ENCODE peak calls at places on chromosome X, in nine cellular contexts. F is heart left ventricle; Y is upper lobe of left lung; R is right lobe of liver; Z is CD4-positive, alpha-beta T cell; A is IMR-90; I is vagina; J is A673; E is A549. O is an unnamed sample.

GRCh38 chrX:136892412-136892811 is 11.9 kb upstream of the RBMX start:
- DNase-seq in F (no peak), Y (no peak), R (no peak), Z (no peak), A (no peak), I (no peak), J (no peak), E (no peak), O (no peak)

GRCh38 chrX:130637591-130637990 is 235.8 kb downstream of the RBMX2 start:
- DNase-seq in F (no peak), Y (no peak), R (no peak), Z (no peak), A (peak), I (no peak), J (no peak), E (no peak), O (no peak)

GRCh38 chrX:29652484-29652883 is 562.9 kb upstream of the MAGEB2 start:
- DNase-seq in F (no peak), Y (no peak), R (no peak), Z (no peak), A (peak), I (no peak), J (no peak), E (no peak), O (no peak)

GRCh38 chrX:92224406-92224805 is 445.2 kb downstream of the PCDH11X start:
- DNase-seq in F (no peak), Y (no peak), R (no peak), Z (no peak), A (no peak), I (no peak), J (no peak), E (no peak), O (no peak)

GRCh38 chrX:38893441-38893840 is 92.2 kb downstream of the MID1IP1 start:
- DNase-seq in F (no peak), Y (no peak), R (no peak), Z (no peak), A (peak), I (no peak), J (no peak), E (no peak), O (no peak)

GRCh38 chrX:37846141-37846540 is 1.2 kb downstream of the DYNLT3 start:
- DNase-seq in F (no peak), Y (no peak), R (no peak), Z (no peak), A (peak), I (no peak), J (no peak), E (no peak), O (no peak)

GRCh38 chrX:95058815-95059214 is 1384.8 kb downstream of the FAM133A start:
- DNase-seq in F (no peak), Y (no peak), R (no peak), Z (no peak), A (peak), I (no peak), J (no peak), E (no peak), O (no peak)

GRCh38 chrX:131746491-131746968 is 202.7 kb downstream of the OR13H1 start:
- DNase-seq in F (peak), Y (no peak), R (no peak), Z (peak), A (peak), I (no peak), J (peak), E (peak), O (peak)

GRCh38 chrX:119647552-119648420 is 41.6 kb upstream of the NKRF start:
- DNase-seq in F (no peak), Y (no peak), R (no peak), Z (no peak), A (no peak), I (no peak), J (no peak), E (no peak), O (no peak)

GRCh38 chrX:37603938-37604409 is 32.5 kb downstream of the LANCL3 start:
- DNase-seq in F (peak), Y (no peak), R (no peak), Z (no peak), A (no peak), I (no peak), J (peak), E (no peak), O (no peak)

GRCh38 chrX:111490683-111491082 is 20.8 kb upstream of the SERTM2 start:
- DNase-seq in F (no peak), Y (no peak), R (no peak), Z (no peak), A (no peak), I (no peak), J (no peak), E (no peak), O (no peak)

GRCh38 chrX:21255207-21255606 is 119.0 kb upstream of the CNKSR2 start:
- DNase-seq in F (no peak), Y (no peak), R (no peak), Z (no peak), A (no peak), I (no peak), J (no peak), E (no peak), O (no peak)

GRCh38 chrX:148049441-148049840 is 68.3 kb downstream of the FMR1NB start:
- DNase-seq in F (no peak), Y (no peak), R (no peak), Z (no peak), A (peak), I (no peak), J (peak), E (peak), O (no peak)

GRCh38 chrX:46628406-46629371 is 55.1 kb downstream of the CHST7 start:
- DNase-seq in F (peak), Y (peak), R (no peak), Z (no peak), A (peak), I (peak), J (no peak), E (no peak), O (peak)

GRCh38 chrX:758917-759316 is 128.3 kb downstream of the SHOX start:
- DNase-seq in F (no peak), Y (no peak), R (no peak), Z (no peak), A (no peak), I (no peak), J (no peak), E (no peak), O (no peak)

GRCh38 chrX:13673016-13673415 is 15.9 kb upstream of the RAB9A start:
- DNase-seq in F (no peak), Y (no peak), R (no peak), Z (no peak), A (no peak), I (no peak), J (no peak), E (no peak), O (no peak)

GRCh38 chrX:2701600-2701999 is 10.5 kb downstream of the CD99 start:
- DNase-seq in F (peak), Y (no peak), R (no peak), Z (no peak), A (no peak), I (no peak), J (no peak), E (no peak), O (no peak)

GRCh38 chrX:122219226-122219625 is 964.9 kb upstream of the GRIA3 start:
- DNase-seq in F (no peak), Y (no peak), R (no peak), Z (no peak), A (no peak), I (no peak), J (no peak), E (no peak), O (no peak)

GRCh38 chrX:119698835-119699234 is 5.9 kb upstream of the SEPTIN6 start:
- DNase-seq in F (no peak), Y (no peak), R (no peak), Z (no peak), A (peak), I (no peak), J (peak), E (peak), O (no peak)

GRCh38 chrX:34884693-34885277 is 57.8 kb upstream of the FAM47B start:
- DNase-seq in F (no peak), Y (no peak), R (no peak), Z (no peak), A (peak), I (no peak), J (peak), E (peak), O (no peak)

GRCh38 chrX:133401539-133401938 is 13.8 kb downstream of the GPC4 start:
- DNase-seq in F (no peak), Y (no peak), R (no peak), Z (no peak), A (no peak), I (no peak), J (no peak), E (no peak), O (no peak)

GRCh38 chrX:72348247-72348979 is 42.7 kb upstream of the CITED1 start:
- DNase-seq in F (no peak), Y (no peak), R (no peak), Z (no peak), A (no peak), I (no peak), J (no peak), E (no peak), O (no peak)

GRCh38 chrX:15882704-15883539 is 28.3 kb upstream of the AP1S2 start:
- DNase-seq in F (no peak), Y (no peak), R (no peak), Z (no peak), A (peak), I (no peak), J (no peak), E (no peak), O (no peak)

GRCh38 chrX:107711521-107712041 is 64.0 kb downstream of the TSC22D3 start:
- DNase-seq in F (no peak), Y (no peak), R (peak), Z (no peak), A (no peak), I (no peak), J (no peak), E (no peak), O (no peak)

GRCh38 chrX:781216-782211 is 150.9 kb downstream of the SHOX start:
- DNase-seq in F (no peak), Y (no peak), R (peak), Z (no peak), A (no peak), I (no peak), J (no peak), E (no peak), O (no peak)

GRCh38 chrX:138711399-138712347 is at the start of gene FGF13:
- DNase-seq in F (peak), Y (peak), R (peak), Z (no peak), A (no peak), I (no peak), J (peak), E (no peak), O (peak)

GRCh38 chrX:132676561-132677186 is 187.8 kb upstream of the MBNL3 start:
- DNase-seq in F (no peak), Y (no peak), R (no peak), Z (no peak), A (no peak), I (no peak), J (peak), E (no peak), O (no peak)

GRCh38 chrX:614136-614535 is 16.5 kb upstream of the SHOX start:
- DNase-seq in F (no peak), Y (no peak), R (peak), Z (no peak), A (no peak), I (no peak), J (no peak), E (no peak), O (no peak)

GRCh38 chrX:153214934-153215333 is 35.9 kb downstream of the MAGEA1 start:
- DNase-seq in F (no peak), Y (no peak), R (no peak), Z (no peak), A (no peak), I (no peak), J (no peak), E (no peak), O (no peak)

GRCh38 chrX:70554523-70554922 is 109.9 kb downstream of the DLG3 start:
- DNase-seq in F (no peak), Y (no peak), R (no peak), Z (no peak), A (peak), I (no peak), J (no peak), E (no peak), O (no peak)

GRCh38 chrX:39814391-39814790 is 283.4 kb downstream of the BCOR start:
- DNase-seq in F (no peak), Y (no peak), R (no peak), Z (peak), A (peak), I (no peak), J (peak), E (no peak), O (no peak)

GRCh38 chrX:101958139-101958538 is 26.3 kb upstream of the ZMAT1 start:
- DNase-seq in F (no peak), Y (no peak), R (no peak), Z (no peak), A (peak), I (no peak), J (no peak), E (no peak), O (no peak)

GRCh38 chrX:6292599-6292998 is 63.9 kb upstream of the NLGN4X start:
- DNase-seq in F (no peak), Y (no peak), R (no peak), Z (no peak), A (no peak), I (no peak), J (no peak), E (no peak), O (no peak)

GRCh38 chrX:73239242-73239641 is 24.6 kb upstream of the NAP1L2 start:
- DNase-seq in F (no peak), Y (no peak), R (no peak), Z (no peak), A (no peak), I (no peak), J (no peak), E (no peak), O (no peak)

GRCh38 chrX:2967998-2968909 is 38.1 kb upstream of the ARSH start:
- DNase-seq in F (no peak), Y (no peak), R (no peak), Z (no peak), A (peak), I (no peak), J (peak), E (no peak), O (no peak)

GRCh38 chrX:138748480-138748879 is 37.0 kb upstream of the FGF13 start:
- DNase-seq in F (no peak), Y (no peak), R (no peak), Z (no peak), A (peak), I (no peak), J (peak), E (no peak), O (no peak)

GRCh38 chrX:65745992-65746391 is 78.5 kb downstream of the MSN start:
- DNase-seq in F (no peak), Y (no peak), R (no peak), Z (no peak), A (no peak), I (no peak), J (no peak), E (no peak), O (no peak)

GRCh38 chrX:80816051-80816450 is 6.4 kb upstream of the BRWD3 start:
- DNase-seq in F (no peak), Y (no peak), R (no peak), Z (no peak), A (no peak), I (no peak), J (no peak), E (no peak), O (no peak)

GRCh38 chrX:140091276-140091886 is 126.1 kb upstream of the CXorf66 start:
- DNase-seq in F (no peak), Y (peak), R (no peak), Z (peak), A (no peak), I (no peak), J (peak), E (peak), O (no peak)
- TF ChIP-seq CTCF in F (no peak), Y (no peak), R (no peak), Z (no peak), A (peak), I (no peak), J (no peak), E (peak), O (no peak)

GRCh38 chrX:54641530-54641929 is 111.5 kb downstream of the GNL3L start:
- DNase-seq in F (no peak), Y (no peak), R (no peak), Z (no peak), A (no peak), I (no peak), J (no peak), E (no peak), O (no peak)
- H3K27ac ChIP-seq in F (no peak), Y (no peak), R (no peak), Z (no peak), A (no peak), I (no peak), J (no peak), E (no peak), O (no peak)

DNA sequence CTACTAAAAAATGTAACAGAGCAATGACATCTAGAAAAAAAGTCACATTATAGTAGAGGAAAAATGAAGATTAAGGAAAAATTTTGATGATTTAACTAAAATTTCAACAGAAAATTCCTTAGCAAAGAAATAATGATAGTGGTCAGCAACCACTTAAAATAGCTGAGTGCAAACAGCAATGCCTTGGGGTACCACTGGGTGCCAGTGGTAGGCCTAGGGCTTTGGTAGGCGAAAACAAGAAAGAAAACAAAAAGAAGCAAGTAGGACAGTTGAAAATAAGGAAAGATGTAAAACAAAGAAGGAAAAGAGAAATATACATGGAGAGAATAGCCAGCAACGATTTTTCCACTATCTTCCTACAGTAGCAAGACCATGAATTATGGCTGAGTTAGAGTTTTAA is 313.5 kb upstream of the IRS4 start:
- DNase-seq in F (no peak), Y (no peak), R (no peak), Z (no peak), A (no peak), I (no peak), J (no peak), E (no peak), O (no peak)
- TF ChIP-seq CTCF in F (no peak), Y (no peak), R (no peak), Z (no peak), A (no peak), I (no peak), J (no peak), E (no peak), O (no peak)

GRCh38 chrX:68757331-68757730 is 71.5 kb upstream of the EFNB1 start:
- DNase-seq in F (no peak), Y (no peak), R (no peak), Z (no peak), A (no peak), I (no peak), J (no peak), E (no peak), O (no peak)
- H3K27ac ChIP-seq in F (no peak), Y (no peak), R (no peak), Z (no peak), A (no peak), I (no peak), J (no peak), E (no peak), O (no peak)

DNA sequence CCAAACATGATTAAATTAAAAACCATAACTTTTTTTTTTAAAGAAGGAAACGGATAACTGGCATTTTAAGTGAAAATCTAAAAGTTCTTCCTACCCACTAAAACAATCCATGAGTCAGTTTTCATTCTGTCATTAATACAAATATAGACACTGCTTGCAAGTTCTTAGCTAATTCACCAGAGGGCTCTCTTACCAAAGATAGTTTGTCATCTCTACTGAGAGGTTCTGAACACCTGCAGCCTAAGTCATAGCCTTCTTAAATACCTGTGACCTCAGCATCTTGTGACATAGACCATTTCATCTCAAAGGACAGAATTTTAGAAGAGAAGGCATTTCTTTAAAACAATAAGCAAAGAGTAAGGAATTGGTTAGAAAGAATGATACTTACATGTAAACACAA is 65.3 kb upstream of the FAM120C start:
- DNase-seq in F (no peak), Y (no peak), R (no peak), Z (no peak), A (peak), I (no peak), J (peak), E (peak), O (no peak)
- TF ChIP-seq CTCF in F (peak), Y (no peak), R (peak), Z (no peak), A (peak), I (no peak), J (peak), E (peak), O (no peak)

GRCh38 chrX:115462406-115462805 is 98.6 kb upstream of the PLS3 start:
- DNase-seq in F (no peak), Y (no peak), R (no peak), Z (no peak), A (no peak), I (no peak), J (no peak), E (no peak), O (no peak)
- H3K27ac ChIP-seq in F (no peak), Y (no peak), R (no peak), Z (no peak), A (no peak), I (no peak), J (no peak), E (no peak), O (no peak)

GRCh38 chrX:110341189-110342035 is 17.2 kb upstream of the RTL9 start:
- DNase-seq in F (no peak), Y (no peak), R (no peak), Z (no peak), A (peak), I (no peak), J (peak), E (no peak), O (no peak)

DNA sequence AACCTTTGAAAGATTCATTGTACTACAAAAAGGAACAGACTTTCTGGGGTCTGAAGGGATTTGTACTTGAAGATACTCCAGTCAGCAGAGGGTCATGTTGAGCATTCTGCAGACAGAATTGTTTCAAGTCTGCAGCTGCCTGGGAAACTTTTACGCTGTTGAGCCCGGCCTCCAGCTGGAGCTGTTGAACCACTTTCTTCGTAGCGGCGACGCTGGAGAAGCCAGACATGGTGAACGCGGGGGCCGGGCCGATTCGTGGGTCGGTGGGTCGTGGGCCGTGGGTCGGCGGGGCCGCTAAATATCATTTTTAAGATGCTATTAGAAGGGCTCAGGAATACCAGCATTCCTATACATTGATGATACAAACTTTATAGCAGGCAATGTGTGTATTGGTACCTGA is 12.0 kb upstream of the RTL9 start:
- DNase-seq in F (no peak), Y (peak), R (no peak), Z (no peak), A (no peak), I (no peak), J (no peak), E (no peak), O (peak)
- TF ChIP-seq CTCF in F (no peak), Y (no peak), R (no peak), Z (no peak), A (no peak), I (no peak), J (no peak), E (no peak), O (no peak)

DNA sequence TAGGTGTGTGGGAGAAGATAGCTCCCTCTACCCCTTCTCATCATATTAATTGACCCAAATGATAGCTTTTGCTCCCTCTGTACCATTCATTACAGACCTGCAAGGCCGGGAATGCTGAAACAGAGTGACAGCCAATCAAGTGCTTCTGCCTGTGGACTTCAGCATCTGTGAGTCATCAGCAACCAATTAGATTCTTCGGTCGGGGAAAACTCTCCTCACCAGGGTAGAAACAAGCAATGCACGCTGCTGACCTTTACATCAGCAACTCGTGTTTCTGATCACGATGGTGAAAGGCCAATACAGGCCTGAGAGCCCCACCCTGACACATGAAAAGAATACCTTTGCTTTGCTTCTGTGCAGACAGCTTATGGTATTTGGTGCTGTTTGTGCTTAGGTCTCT is 347.2 kb upstream of the DDX53 start:
- DNase-seq in F (no peak), Y (no peak), R (no peak), Z (no peak), A (peak), I (no peak), J (peak), E (no peak), O (no peak)
- H3K27ac ChIP-seq in F (no peak), Y (no peak), R (no peak), Z (no peak), A (no peak), I (no peak), J (no peak), E (no peak), O (no peak)

O was measured in ovary.